ENCODE peak calls at places on chromosomes 16 and 17, in four cellular contexts. C is Caco-2, Q is AG09319, W is stomach. D is an unnamed sample.

GRCh38 chr16:68275611-68276191 is 11.4 kb downstream of the SLC7A6 start:
- DNase-seq in C (no peak), Q (no peak), W (no peak), D (no peak)

GRCh38 chr17:64491034-64491860 is 5.6 kb downstream of the POLG2 start:
- DNase-seq in C (peak; percentile 51), Q (no peak), W (no peak), D (no peak)

GRCh38 chr17:41967141-41967920 is 736 bp downstream of the CNP start:
- DNase-seq in C (no peak), Q (no peak), W (no peak), D (no peak)

GRCh38 chr16:82344157-82344556 is 174.1 kb upstream of the MPHOSPH6 start:
- DNase-seq in C (peak; percentile 35), Q (no peak), W (peak; percentile 55), D (no peak)

GRCh38 chr17:18963126-18964017 is 11.4 kb downstream of the SLC5A10 start:
- DNase-seq in C (no peak), Q (no peak), W (no peak), D (no peak)

GRCh38 chr17:35774499-35774898 is 13.8 kb downstream of the C17orf50 start:
- DNase-seq in C (no peak), Q (no peak), W (peak; percentile 77), D (no peak)

GRCh38 chr16:81505011-81505660 is 60.5 kb downstream of the CMIP start:
- DNase-seq in C (peak; percentile 34), Q (no peak), W (no peak), D (no peak)

GRCh38 chr17:78442648-78443128 is 64.2 kb downstream of the PGS1 start:
- DNase-seq in C (no peak), Q (no peak), W (peak; percentile 48), D (peak; percentile 34)

GRCh38 chr17:77449908-77450741 is 309.4 kb downstream of the SEC14L1 start:
- DNase-seq in C (peak; percentile 76), Q (no peak), W (peak; percentile 67), D (no peak)

GRCh38 chr16:28867241-28867640 is 3.6 kb downstream of the SH2B1 start:
- DNase-seq in C (no peak), Q (no peak), W (no peak), D (no peak)

GRCh38 chr17:83180996-83181481 is 101.6 kb downstream of the METRNL start:
- DNase-seq in C (no peak), Q (no peak), W (no peak), D (no peak)

GRCh38 chr16:57213462-57213861 is 27.3 kb downstream of the RSPRY1 start:
- DNase-seq in C (no peak), Q (no peak), W (no peak), D (no peak)

GRCh38 chr17:42347198-42347597 is 41.0 kb downstream of the STAT3 start:
- DNase-seq in C (no peak), Q (peak; percentile 78), W (peak; percentile 67), D (peak; percentile 60)

GRCh38 chr17:76005263-76006149 is 4.9 kb downstream of the CDK3 start:
- DNase-seq in C (peak; percentile 93), Q (peak; percentile 32), W (peak; percentile 86), D (no peak)

GRCh38 chr16:86854058-86854621 is 275.8 kb downstream of the FOXL1 start:
- DNase-seq in C (no peak), Q (peak; percentile 90), W (no peak), D (no peak)

GRCh38 chr17:61411114-61411943 is 11.7 kb downstream of the TBX2 start:
- DNase-seq in C (peak; percentile 75), Q (peak; percentile 54), W (peak; percentile 51), D (no peak)

GRCh38 chr17:10058924-10059683 is 139.3 kb downstream of the GAS7 start:
- DNase-seq in C (no peak), Q (no peak), W (no peak), D (no peak)

GRCh38 chr17:77884019-77884418 is 74.5 kb upstream of the TNRC6C start:
- DNase-seq in C (no peak), Q (no peak), W (no peak), D (no peak)